ENCODE peak calls at places on chromosomes 11 and 22, in ten cellular contexts. O is heart left ventricle, X is transverse colon, F is HCT116, H is adrenal gland, B is right lobe of liver, Z is breast epithelium, G is H1, W is prostate gland, K is A549. T is an unnamed sample. For H3K4me1, the result is how much of the 10 kb centered on the place peaks cover.

GRCh38 chr11:86577663-86578636 is 94.5 kb downstream of the ME3 start:
- DNase-seq in O (peak), X (peak), F (peak), H (peak), B (peak), Z (no peak), G (no peak), W (peak), K (peak), T (no peak)

GRCh38 chr11:29628584-29628983 is 388.2 kb downstream of the KCNA4 start:
- DNase-seq in O (no peak), X (no peak), F (no peak), H (no peak), B (no peak), Z (no peak), G (no peak), W (no peak), K (no peak), T (no peak)

GRCh38 chr11:70650075-70650909 is 252.0 kb downstream of the CTTN start:
- DNase-seq in O (peak), X (peak), F (peak), H (peak), B (no peak), Z (no peak), G (no peak), W (peak), K (peak), T (peak)

GRCh38 chr11:26087095-26087935 is 244.6 kb upstream of the ANO3 start:
- DNase-seq in O (no peak), X (no peak), F (no peak), H (no peak), B (no peak), Z (no peak), G (no peak), W (no peak), K (no peak), T (no peak)

GRCh38 chr11:76348348-76348747 is 32.6 kb downstream of the THAP12 start:
- DNase-seq in O (no peak), X (no peak), F (no peak), H (no peak), B (no peak), Z (no peak), G (no peak), W (no peak), K (no peak), T (no peak)

GRCh38 chr11:6727971-6728890 is 43.5 kb downstream of the OR2AG2 start:
- DNase-seq in O (no peak), X (no peak), F (no peak), H (no peak), B (no peak), Z (no peak), G (no peak), W (no peak), K (peak), T (no peak)

GRCh38 chr22:17483670-17484372 is 79.5 kb upstream of the SLC25A18 start:
- DNase-seq in O (peak), X (no peak), F (no peak), H (no peak), B (no peak), Z (no peak), G (no peak), W (no peak), K (no peak), T (no peak)

GRCh38 chr11:86091566-86091965 is 22.7 kb upstream of the PICALM start:
- DNase-seq in O (no peak), X (no peak), F (no peak), H (no peak), B (no peak), Z (no peak), G (no peak), W (peak), K (no peak), T (no peak)

GRCh38 chr11:111696556-111696955 is 69.6 kb downstream of the PPP2R1B start:
- DNase-seq in O (no peak), X (no peak), F (no peak), H (no peak), B (no peak), Z (no peak), G (no peak), W (no peak), K (no peak), T (no peak)

GRCh38 chr11:15744693-15745092 is 611.7 kb downstream of the SOX6 start:
- DNase-seq in O (no peak), X (no peak), F (no peak), H (no peak), B (no peak), Z (no peak), G (no peak), W (no peak), K (no peak), T (peak)

GRCh38 chr22:29166180-29166579 is 39.5 kb upstream of the EMID1 start:
- DNase-seq in O (no peak), X (no peak), F (no peak), H (no peak), B (peak), Z (no peak), G (no peak), W (no peak), K (no peak), T (no peak)

GRCh38 chr11:9825315-9825714 is 161.4 kb downstream of the SWAP70 start:
- DNase-seq in O (no peak), X (no peak), F (no peak), H (no peak), B (no peak), Z (no peak), G (no peak), W (no peak), K (no peak), T (no peak)

GRCh38 chr22:17777005-17777716 is 2.9 kb upstream of the BID start:
- DNase-seq in O (peak), X (peak), F (no peak), H (no peak), B (peak), Z (no peak), G (no peak), W (no peak), K (no peak), T (peak)

GRCh38 chr11:130145975-130146776 is 13.4 kb upstream of the ST14 start:
- DNase-seq in O (peak), X (peak), F (peak), H (no peak), B (peak), Z (peak), G (peak), W (no peak), K (peak), T (no peak)

GRCh38 chr22:32204856-32205722 is at the start of gene RFPL2:
- DNase-seq in O (peak), X (peak), F (peak), H (no peak), B (peak), Z (no peak), G (no peak), W (no peak), K (peak), T (no peak)

GRCh38 chr22:21819183-21819770 is 48.2 kb downstream of the MAPK1 start:
- DNase-seq in O (no peak), X (no peak), F (no peak), H (no peak), B (no peak), Z (no peak), G (no peak), W (no peak), K (no peak), T (no peak)

GRCh38 chr11:68128682-68129327 is 7.6 kb upstream of the CHKA start:
- DNase-seq in O (peak), X (peak), F (no peak), H (peak), B (peak), Z (no peak), G (no peak), W (peak), K (no peak), T (peak)

GRCh38 chr22:43828711-43829447 is 16.8 kb upstream of the EFCAB6 start:
- DNase-seq in O (peak), X (no peak), F (no peak), H (no peak), B (no peak), Z (peak), G (no peak), W (no peak), K (peak), T (peak)

GRCh38 chr11:119092880-119093665 is 8.4 kb downstream of the HMBS start:
- DNase-seq in O (no peak), X (no peak), F (no peak), H (no peak), B (no peak), Z (no peak), G (no peak), W (peak), K (no peak), T (no peak)

GRCh38 chr22:32796865-32797573 is 4.5 kb upstream of the TIMP3 start:
- DNase-seq in O (peak), X (peak), F (peak), H (no peak), B (peak), Z (peak), G (no peak), W (peak), K (peak), T (no peak)

GRCh38 chr11:28090052-28090749 is 17.8 kb downstream of the KIF18A start:
- DNase-seq in O (no peak), X (no peak), F (no peak), H (no peak), B (no peak), Z (no peak), G (no peak), W (no peak), K (no peak), T (no peak)

GRCh38 chr22:29824677-29825076 is 13.4 kb downstream of the ASCC2 start:
- DNase-seq in O (no peak), X (no peak), F (no peak), H (peak), B (no peak), Z (no peak), G (no peak), W (no peak), K (no peak), T (no peak)

DNA sequence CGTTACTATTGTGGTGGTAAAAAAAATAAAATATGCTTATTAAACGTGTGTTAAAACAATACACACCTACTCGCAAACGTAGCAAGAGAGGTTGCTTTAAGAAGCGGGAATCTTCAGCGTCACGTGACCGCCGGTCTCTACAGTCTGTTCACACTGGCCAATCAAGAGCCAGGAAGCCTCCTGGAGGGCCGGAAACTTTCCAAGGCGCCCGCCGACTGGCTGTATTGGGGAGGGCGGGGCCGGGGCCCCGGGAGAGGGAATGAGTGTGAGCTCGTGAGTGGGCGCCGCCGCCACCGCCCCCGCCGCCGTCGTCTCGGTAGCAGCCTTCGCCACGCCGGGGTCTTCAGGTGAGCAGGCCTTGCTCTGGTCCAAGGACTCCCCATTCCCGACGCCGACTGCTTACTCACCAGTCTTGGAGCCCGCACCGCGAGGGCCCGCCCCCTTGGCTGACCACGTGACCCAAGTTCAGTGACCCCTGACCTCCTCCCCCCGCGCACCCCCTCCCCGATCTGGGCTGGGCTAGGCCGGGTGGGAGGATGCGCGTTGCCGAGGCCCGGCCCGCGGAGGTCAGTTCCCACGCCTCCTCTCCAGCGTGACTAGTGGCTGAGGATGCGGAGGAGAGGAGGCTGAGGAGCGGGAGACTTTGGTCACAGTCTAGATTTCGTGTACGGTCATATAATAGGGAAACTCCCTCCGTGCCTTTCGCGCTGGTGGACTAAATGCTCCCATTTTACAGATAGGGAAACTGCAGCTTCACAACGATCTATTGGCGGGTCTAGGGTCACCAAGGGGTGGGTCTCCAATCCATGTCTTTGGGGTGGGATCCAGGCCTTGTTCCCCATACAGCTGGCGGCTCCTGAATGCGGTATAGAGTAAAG is at the start of gene TAF6L:
- DNase-seq in O (peak), X (peak), F (peak), H (peak), B (peak), Z (peak), G (peak), W (peak), K (peak), T (peak)
- TF ChIP-seq POLR2A in O (peak), X (peak), F (peak), H (peak), B (peak), Z (no peak), G (peak), W (peak), K (peak), T (peak)

GRCh38 chr22:40270031-40270430 is 76.3 kb upstream of the ADSL start:
- DNase-seq in O (no peak), X (no peak), F (no peak), H (no peak), B (no peak), Z (no peak), G (no peak), W (no peak), K (no peak), T (no peak)

GRCh38 chr22:40271440-40271839 is 74.9 kb upstream of the ADSL start:
- DNase-seq in O (no peak), X (no peak), F (no peak), H (no peak), B (no peak), Z (no peak), G (no peak), W (no peak), K (no peak), T (no peak)

GRCh38 chr22:40270748-40271373 is 75.4 kb upstream of the ADSL start:
- DNase-seq in O (no peak), X (no peak), F (no peak), H (no peak), B (no peak), Z (no peak), G (no peak), W (no peak), K (no peak), T (no peak)

GRCh38 chr22:40276877-40277823 is 69.2 kb upstream of the ADSL start:
- DNase-seq in O (no peak), X (no peak), F (no peak), H (peak), B (no peak), Z (no peak), G (no peak), W (no peak), K (no peak), T (no peak)

GRCh38 chr22:40273319-40273718 is 73.0 kb upstream of the ADSL start:
- DNase-seq in O (no peak), X (no peak), F (no peak), H (no peak), B (no peak), Z (no peak), G (no peak), W (no peak), K (no peak), T (no peak)
- H3K27ac ChIP-seq in O (no peak), X (no peak), F (no peak), H (peak), B (no peak), Z (peak), G (no peak), W (no peak), K (no peak), T (no peak)

GRCh38 chr11:114131366-114131963 is 72.0 kb downstream of the ZBTB16 start:
- DNase-seq in O (no peak), X (peak), F (no peak), H (no peak), B (no peak), Z (no peak), G (no peak), W (no peak), K (no peak), T (no peak)
- H3K4me1 ChIP-seq in O (half or more), X (half or more), F (under half), H (half or more), B (under half), Z (under half), G (under half), W (half or more), K (under half), T (under half)

DNA sequence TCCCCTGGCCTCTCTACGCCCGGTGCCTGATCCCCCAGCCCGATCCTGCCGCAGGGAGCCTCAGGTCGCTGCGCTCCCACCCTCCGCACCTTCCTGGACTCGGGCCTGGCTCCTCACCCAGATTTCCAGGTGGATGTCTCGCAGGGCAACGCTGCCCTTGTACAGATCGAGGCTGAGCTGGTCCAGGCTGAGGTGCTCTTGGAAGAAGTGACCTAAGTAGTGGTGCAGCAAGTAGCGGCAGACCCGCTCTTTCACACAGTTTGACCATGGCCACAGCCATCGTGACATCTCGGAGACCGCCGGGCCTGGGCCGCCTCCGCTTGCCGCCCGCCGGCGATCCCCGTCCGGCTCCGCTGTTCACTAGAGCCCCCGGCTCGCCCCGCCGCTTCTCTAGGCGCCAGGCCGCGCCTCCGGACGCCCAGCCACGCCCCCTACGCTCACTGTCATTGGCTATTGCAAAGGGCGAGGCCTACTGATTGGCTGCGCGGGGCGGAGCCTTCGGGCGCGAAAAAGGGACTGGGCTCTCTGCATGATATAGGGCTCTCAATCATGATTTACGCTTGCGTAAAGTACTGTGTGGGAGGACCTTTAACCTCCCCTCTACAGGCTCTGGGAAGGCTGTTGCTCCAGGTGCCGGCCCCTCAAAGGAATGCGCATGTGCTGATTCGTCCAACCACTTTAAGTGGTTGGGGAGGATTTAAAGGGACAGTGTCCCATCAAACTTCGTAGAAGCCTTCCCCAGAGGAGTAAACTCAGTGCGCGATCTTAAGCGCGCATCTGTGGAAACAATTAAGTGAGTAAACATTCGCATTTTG is at the start of gene ATG2A:
- DNase-seq in O (peak), X (peak), F (peak), H (peak), B (peak), Z (peak), G (peak), W (peak), K (peak), T (peak)
- TF ChIP-seq POLR2A in O (peak), X (peak), F (peak), H (peak), B (peak), Z (peak), G (peak), W (peak), K (peak), T (peak)